ENCODE peak calls at places on chromosomes 7 and 10, in nine cellular contexts. A, M, I, S, O, X, L, N and P are unnamed samples.

GRCh38 chr7:150850273-150850672 is 2.0 kb upstream of the AOC1 start:
- DNase-seq in M (no peak), L (no peak), S (no peak), N (no peak), X (no peak), I (no peak), A (no peak), O (no peak), P (no peak)

GRCh38 chr7:149719912-149720335 is 53.5 kb downstream of the ZNF467 start:
- DNase-seq in N (no peak), L (no peak), I (no peak), X (no peak), O (no peak), S (no peak), A (no peak), M (no peak), P (peak; percentile 57)

GRCh38 chr7:14303536-14303935 is 314.1 kb upstream of the ETV1 start:
- DNase-seq in A (no peak), X (no peak), N (no peak), L (no peak), S (no peak), I (no peak), O (no peak), M (peak; percentile 23), P (no peak)

GRCh38 chr7:5488286-5488878 is 64.7 kb upstream of the TNRC18 start:
- DNase-seq in M (peak; percentile 37), X (no peak), A (no peak), N (no peak), S (no peak), O (no peak), L (no peak), I (no peak), P (no peak)

GRCh38 chr10:55466806-55467504 is 665.9 kb upstream of the PCDH15 start:
- DNase-seq in N (no peak), L (no peak), A (no peak), X (no peak), S (no peak), I (no peak), O (no peak), M (no peak), P (no peak)

GRCh38 chr10:34305189-34305588 is 509.9 kb downstream of the PARD3 start:
- DNase-seq in O (no peak), N (no peak), M (peak; percentile 96), X (peak; percentile 67), S (no peak), I (peak; percentile 71), L (no peak), A (no peak), P (no peak)

GRCh38 chr10:53839437-53840039 is 961.5 kb downstream of the PCDH15 start:
- DNase-seq in X (no peak), O (peak; percentile 15), A (no peak), N (no peak), S (no peak), M (peak; percentile 44), I (peak; percentile 18), L (no peak), P (no peak)

GRCh38 chr7:50359995-50360925 is 55.7 kb downstream of the IKZF1 start:
- DNase-seq in O (no peak), A (no peak), N (no peak), L (peak; percentile 89), S (no peak), X (no peak), M (no peak), I (peak; percentile 15), P (peak; percentile 30)

GRCh38 chr10:87618470-87619423 is 40.9 kb upstream of the PAPSS2 start:
- DNase-seq in O (peak; percentile 9), X (no peak), L (no peak), A (no peak), S (no peak), N (no peak), I (no peak), M (no peak), P (no peak)

GRCh38 chr10:113029055-113029440 is 79.0 kb downstream of the TCF7L2 start:
- DNase-seq in S (no peak), I (no peak), N (no peak), X (no peak), A (no peak), L (no peak), O (no peak), M (no peak), P (no peak)

GRCh38 chr10:95531994-95532399 is 29.2 kb downstream of the SORBS1 start:
- DNase-seq in S (no peak), M (no peak), N (no peak), I (no peak), A (no peak), O (no peak), L (no peak), X (no peak), P (no peak)

GRCh38 chr10:121043124-121043849 is 192.1 kb downstream of the WDR11 start:
- DNase-seq in M (no peak), O (no peak), X (no peak), I (no peak), L (no peak), A (no peak), S (no peak), N (peak; percentile 62), P (no peak)

DNA sequence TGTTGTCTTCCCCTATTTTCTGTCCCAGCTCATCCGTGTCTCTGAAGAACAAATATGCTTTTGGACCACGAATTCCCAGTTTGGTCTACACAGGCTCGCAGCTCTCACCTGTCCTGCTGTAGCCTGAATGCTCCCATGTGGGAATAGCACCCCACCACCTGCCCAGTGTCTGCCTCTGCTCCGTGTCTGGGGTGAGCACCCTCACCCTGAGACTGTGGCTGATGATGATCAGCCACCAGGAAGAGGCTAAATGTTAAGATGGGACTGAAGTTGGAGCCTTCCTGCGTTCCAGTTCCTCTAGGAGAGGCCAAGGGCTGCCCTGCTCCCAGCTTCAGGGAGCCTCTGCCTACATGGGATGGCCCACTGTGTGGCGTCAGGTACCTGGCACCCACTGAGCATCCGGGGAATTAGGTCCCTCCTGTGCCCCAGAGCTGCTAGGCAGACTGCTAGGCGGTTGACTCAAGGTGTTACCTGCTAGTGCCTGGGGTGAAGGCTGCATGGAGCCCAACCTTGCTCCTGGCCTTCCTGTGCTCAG is 3.7 kb downstream of the PGAM2 start:
- DNase-seq in I (no peak), S (no peak), A (peak; percentile 4), N (no peak), L (no peak), O (no peak), M (no peak), X (no peak), P (peak; percentile 13)
- H3K4me1 ChIP-seq in I (peaks cover 31% of the 10 kb centered on the region), S (peaks cover 21% of the 10 kb centered on the region), A (peaks cover 14% of the 10 kb centered on the region), N (peaks cover 10% of the 10 kb centered on the region), L (peaks cover 12% of the 10 kb centered on the region), O (peaks cover 7% of the 10 kb centered on the region), M (peaks cover 27% of the 10 kb centered on the region), X (peaks cover 16% of the 10 kb centered on the region), P (peaks cover 5% of the 10 kb centered on the region)

DNA sequence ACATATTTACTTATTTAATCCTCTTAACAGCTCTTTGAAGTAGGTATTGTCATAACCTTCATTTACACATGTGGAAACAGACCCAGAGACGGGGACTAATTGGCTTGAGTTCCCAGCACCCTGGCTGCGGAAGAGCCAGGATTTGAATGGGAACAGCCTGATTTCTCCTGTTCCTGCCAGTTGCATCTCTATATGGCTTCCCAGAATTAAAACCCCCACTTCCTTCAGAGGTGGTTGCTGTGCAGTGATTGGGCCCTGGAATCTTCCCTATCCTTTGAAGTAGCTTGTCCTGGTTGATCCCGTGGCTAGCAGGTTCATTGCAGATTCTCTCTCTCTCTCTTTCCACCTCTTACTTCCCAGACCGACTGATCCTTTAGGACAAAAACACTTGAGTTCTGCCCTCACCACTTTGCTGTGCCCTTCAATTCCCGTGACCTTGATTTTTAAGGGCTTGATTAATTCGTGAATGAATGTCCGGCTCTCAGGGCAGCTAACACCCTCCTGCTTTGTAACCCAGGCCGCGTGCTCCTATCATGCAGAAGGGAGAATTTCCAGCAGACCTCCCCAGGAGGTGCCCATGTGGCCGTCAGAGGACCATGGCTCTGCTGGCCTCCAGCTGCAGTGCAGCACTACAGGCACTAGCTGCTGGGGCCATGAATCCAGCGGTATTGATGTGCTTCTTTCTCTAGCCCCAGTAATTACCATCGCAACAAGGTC is 120.6 kb upstream of the AGK start:
- DNase-seq in S (no peak), N (no peak), X (peak; percentile 33), L (no peak), I (peak; percentile 31), A (no peak), O (no peak), M (peak; percentile 80), P (no peak)
- H3K4me3 ChIP-seq in S (no peak overlapping the region), N (no peak overlapping the region), X (no peak overlapping the region), L (no peak overlapping the region), I (no peak overlapping the region), A (no peak overlapping the region), O (no peak overlapping the region), M (peak overlapping the region; percentile 5), P (no peak overlapping the region)

GRCh38 chr10:68135362-68135761 is 26.1 kb downstream of the MYPN start:
- DNase-seq in S (no peak), A (no peak), I (no peak), O (peak; percentile 63), M (no peak), N (no peak), X (no peak), L (no peak), P (no peak)
- H3K4me1 ChIP-seq in S (no peaks in the 10 kb centered on the region), A (no peaks in the 10 kb centered on the region), I (no peaks in the 10 kb centered on the region), O (peaks cover 22% of the 10 kb centered on the region), M (no peaks in the 10 kb centered on the region), N (peaks cover 4% of the 10 kb centered on the region), X (no peaks in the 10 kb centered on the region), L (no peaks in the 10 kb centered on the region), P (peaks cover 14% of the 10 kb centered on the region)

GRCh38 chr10:92756233-92757065 is 66.7 kb downstream of the HHEX start:
- DNase-seq in A (no peak), X (no peak), I (no peak), S (no peak), N (no peak), L (no peak), M (no peak), O (peak; percentile 44), P (no peak)
- H3K4me3 ChIP-seq in A (no peak overlapping the region), X (no peak overlapping the region), I (no peak overlapping the region), S (no peak overlapping the region), N (peak overlapping the region; percentile 23), L (no peak overlapping the region), M (no peak overlapping the region), O (no peak overlapping the region), P (no peak overlapping the region)

DNA sequence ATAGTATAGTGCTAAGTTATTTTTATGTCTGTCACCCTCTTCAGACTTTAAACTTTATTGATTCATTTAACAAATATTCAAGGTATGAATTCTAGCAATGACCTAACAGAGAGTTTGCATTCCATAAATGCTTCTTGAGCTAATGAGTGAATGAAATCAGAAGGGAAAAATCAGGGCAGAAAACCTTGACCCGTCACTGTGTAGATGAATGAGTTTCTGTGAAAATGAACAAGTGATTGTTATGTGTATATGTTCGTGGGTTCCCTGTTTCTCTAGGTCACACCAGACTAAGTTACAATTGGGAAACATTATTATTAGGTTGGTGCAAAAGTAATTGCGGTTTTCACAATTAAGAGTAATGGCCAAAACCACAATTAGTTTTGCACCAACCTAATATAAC is 30.1 kb downstream of the APBB1IP start:
- DNase-seq in A (no peak), N (no peak), X (no peak), M (no peak), S (no peak), O (no peak), L (no peak), I (no peak), P (no peak)
- H3K4me1 ChIP-seq in A (no peaks in the 10 kb centered on the region), N (no peaks in the 10 kb centered on the region), X (no peaks in the 10 kb centered on the region), M (no peaks in the 10 kb centered on the region), S (no peaks in the 10 kb centered on the region), O (no peaks in the 10 kb centered on the region), L (peaks cover 84% of the 10 kb centered on the region), I (no peaks in the 10 kb centered on the region), P (no peaks in the 10 kb centered on the region)

GRCh38 chr10:129958686-129959543 is 5.2 kb downstream of the EBF3 start:
- DNase-seq in I (peak; percentile 76), M (peak; percentile 72), L (no peak), X (no peak), A (no peak), O (no peak), S (no peak), N (no peak), P (no peak)
- H3K4me3 ChIP-seq in I (peak overlapping the region; percentile 46), M (peak overlapping the region; percentile 51), L (no peak overlapping the region), X (peak overlapping the region; percentile 30), A (peak overlapping the region; percentile 25), O (no peak overlapping the region), S (no peak overlapping the region), N (peak overlapping the region; percentile 75), P (no peak overlapping the region)